ENCODE peak calls at places on chromosomes 2 and 18, in ten cellular contexts. X, E, F, K, V, N, S, J, Q and D are unnamed samples.

GRCh38 chr18:79951545-79952456 is at the start of gene SLC66A2:
- DNase-seq in X (peak), E (peak), F (peak), K (peak), V (peak), N (peak), S (no peak), J (peak), Q (peak), D (peak)

GRCh38 chr2:181790716-181791649 is 100.5 kb upstream of the ITPRID2 start:
- DNase-seq in X (no peak), E (no peak), F (no peak), K (no peak), V (no peak), N (no peak), S (peak), J (no peak), Q (no peak), D (no peak)

GRCh38 chr2:112622528-112622849 is 23.2 kb upstream of the SLC20A1 start:
- DNase-seq in X (peak), E (no peak), F (peak), K (no peak), V (no peak), N (no peak), S (no peak), J (no peak), Q (no peak), D (no peak)

GRCh38 chr2:75053484-75054112 is 95.2 kb downstream of the POLE4 start:
- DNase-seq in X (no peak), E (no peak), F (no peak), K (no peak), V (no peak), N (no peak), S (peak), J (no peak), Q (peak), D (no peak)

GRCh38 chr2:130304726-130305125 is 38.0 kb upstream of the IMP4 start:
- DNase-seq in X (no peak), E (no peak), F (no peak), K (no peak), V (no peak), N (no peak), S (no peak), J (no peak), Q (no peak), D (no peak)

GRCh38 chr2:230642966-230643365 is 69.7 kb upstream of the CAB39 start:
- DNase-seq in X (no peak), E (no peak), F (no peak), K (no peak), V (no peak), N (no peak), S (no peak), J (no peak), Q (no peak), D (no peak)

GRCh38 chr2:73009177-73009839 is 62.2 kb downstream of the SFXN5 start:
- DNase-seq in X (no peak), E (no peak), F (no peak), K (no peak), V (no peak), N (no peak), S (no peak), J (no peak), Q (no peak), D (no peak)

GRCh38 chr2:70498528-70498927 is 55.1 kb downstream of the TGFA start:
- DNase-seq in X (no peak), E (no peak), F (no peak), K (no peak), V (no peak), N (no peak), S (no peak), J (no peak), Q (no peak), D (no peak)

GRCh38 chr18:69956037-69956436 is 8.4 kb upstream of the CD226 start:
- DNase-seq in X (no peak), E (no peak), F (no peak), K (no peak), V (no peak), N (no peak), S (no peak), J (no peak), Q (no peak), D (no peak)

GRCh38 chr18:63185979-63186378 is 133.6 kb downstream of the BCL2 start:
- DNase-seq in X (no peak), E (no peak), F (no peak), K (no peak), V (no peak), N (no peak), S (no peak), J (no peak), Q (no peak), D (no peak)

GRCh38 chr2:51232026-51232425 is 200.1 kb upstream of the NRXN1 start:
- DNase-seq in X (no peak), E (no peak), F (no peak), K (no peak), V (no peak), N (no peak), S (no peak), J (no peak), Q (no peak), D (no peak)

GRCh38 chr2:187580462-187581124 is 26.4 kb upstream of the TFPI start:
- DNase-seq in X (no peak), E (no peak), F (no peak), K (no peak), V (no peak), N (no peak), S (no peak), J (no peak), Q (peak), D (no peak)

GRCh38 chr2:42971947-42972736 is 179.8 kb upstream of the HAAO start:
- DNase-seq in X (no peak), E (no peak), F (no peak), K (no peak), V (no peak), N (no peak), S (peak), J (no peak), Q (no peak), D (no peak)

GRCh38 chr18:61398961-61399632 is 65.9 kb downstream of the CDH20 start:
- DNase-seq in X (no peak), E (no peak), F (no peak), K (no peak), V (no peak), N (no peak), S (no peak), J (no peak), Q (no peak), D (no peak)

GRCh38 chr2:41949541-41950439 is 98.0 kb upstream of the PKDCC start:
- DNase-seq in X (no peak), E (no peak), F (no peak), K (no peak), V (no peak), N (no peak), S (no peak), J (no peak), Q (peak), D (no peak)

GRCh38 chr2:3665886-3666612 is 8.0 kb downstream of the ALLC start:
- DNase-seq in X (no peak), E (no peak), F (no peak), K (no peak), V (no peak), N (no peak), S (no peak), J (no peak), Q (no peak), D (no peak)

GRCh38 chr18:49492694-49493033 is 5.6 kb upstream of the C18orf32 start:
- DNase-seq in X (no peak), E (no peak), F (no peak), K (no peak), V (no peak), N (no peak), S (no peak), J (no peak), Q (no peak), D (no peak)

GRCh38 chr2:109270758-109271305 is 141.8 kb downstream of the SH3RF3 start:
- DNase-seq in X (peak), E (no peak), F (no peak), K (no peak), V (peak), N (no peak), S (no peak), J (peak), Q (no peak), D (no peak)

GRCh38 chr2:239429473-239430350 is 28.9 kb upstream of the HDAC4 start:
- DNase-seq in X (no peak), E (no peak), F (no peak), K (no peak), V (no peak), N (no peak), S (no peak), J (no peak), Q (no peak), D (no peak)

GRCh38 chr18:41618135-41618534 is 336.9 kb upstream of the PIK3C3 start:
- DNase-seq in X (no peak), E (no peak), F (no peak), K (no peak), V (no peak), N (no peak), S (no peak), J (no peak), Q (no peak), D (no peak)

GRCh38 chr18:58762781-58763171 is 91.5 kb downstream of the MALT1 start:
- DNase-seq in X (no peak), E (no peak), F (no peak), K (no peak), V (no peak), N (no peak), S (no peak), J (peak), Q (no peak), D (no peak)

GRCh38 chr2:220228310-220229006 is 601.0 kb downstream of the SLC4A3 start:
- DNase-seq in X (no peak), E (no peak), F (peak), K (no peak), V (no peak), N (no peak), S (no peak), J (no peak), Q (no peak), D (no peak)

GRCh38 chr18:67509711-67510110 is 6.8 kb downstream of the DSEL start:
- DNase-seq in X (no peak), E (no peak), F (no peak), K (no peak), V (no peak), N (no peak), S (no peak), J (no peak), Q (no peak), D (no peak)

GRCh38 chr2:218471982-218472381 is 53.1 kb downstream of the VIL1 start:
- DNase-seq in X (no peak), E (no peak), F (peak), K (no peak), V (no peak), N (no peak), S (no peak), J (no peak), Q (no peak), D (no peak)

GRCh38 chr2:170455617-170456426 is 259.3 kb upstream of the SP5 start:
- DNase-seq in X (no peak), E (no peak), F (no peak), K (no peak), V (no peak), N (no peak), S (no peak), J (no peak), Q (no peak), D (no peak)

GRCh38 chr2:181407171-181407570 is 50.0 kb upstream of the ITGA4 start:
- DNase-seq in X (no peak), E (no peak), F (peak), K (no peak), V (no peak), N (no peak), S (no peak), J (no peak), Q (no peak), D (no peak)

GRCh38 chr2:240996834-240997140 is 1.6 kb upstream of the SNED1 start:
- DNase-seq in X (no peak), E (no peak), F (no peak), K (no peak), V (peak), N (no peak), S (no peak), J (no peak), Q (no peak), D (no peak)

GRCh38 chr2:240996161-240996833 is 2.1 kb upstream of the SNED1 start:
- DNase-seq in X (peak), E (no peak), F (no peak), K (no peak), V (peak), N (no peak), S (no peak), J (no peak), Q (no peak), D (peak)

GRCh38 chr2:240993446-240994160 is 4.8 kb upstream of the SNED1 start:
- DNase-seq in X (no peak), E (no peak), F (no peak), K (no peak), V (peak), N (no peak), S (no peak), J (no peak), Q (no peak), D (no peak)

GRCh38 chr2:240994161-240994896 is 4.1 kb upstream of the SNED1 start:
- DNase-seq in X (no peak), E (no peak), F (peak), K (no peak), V (peak), N (no peak), S (no peak), J (no peak), Q (no peak), D (peak)

DNA sequence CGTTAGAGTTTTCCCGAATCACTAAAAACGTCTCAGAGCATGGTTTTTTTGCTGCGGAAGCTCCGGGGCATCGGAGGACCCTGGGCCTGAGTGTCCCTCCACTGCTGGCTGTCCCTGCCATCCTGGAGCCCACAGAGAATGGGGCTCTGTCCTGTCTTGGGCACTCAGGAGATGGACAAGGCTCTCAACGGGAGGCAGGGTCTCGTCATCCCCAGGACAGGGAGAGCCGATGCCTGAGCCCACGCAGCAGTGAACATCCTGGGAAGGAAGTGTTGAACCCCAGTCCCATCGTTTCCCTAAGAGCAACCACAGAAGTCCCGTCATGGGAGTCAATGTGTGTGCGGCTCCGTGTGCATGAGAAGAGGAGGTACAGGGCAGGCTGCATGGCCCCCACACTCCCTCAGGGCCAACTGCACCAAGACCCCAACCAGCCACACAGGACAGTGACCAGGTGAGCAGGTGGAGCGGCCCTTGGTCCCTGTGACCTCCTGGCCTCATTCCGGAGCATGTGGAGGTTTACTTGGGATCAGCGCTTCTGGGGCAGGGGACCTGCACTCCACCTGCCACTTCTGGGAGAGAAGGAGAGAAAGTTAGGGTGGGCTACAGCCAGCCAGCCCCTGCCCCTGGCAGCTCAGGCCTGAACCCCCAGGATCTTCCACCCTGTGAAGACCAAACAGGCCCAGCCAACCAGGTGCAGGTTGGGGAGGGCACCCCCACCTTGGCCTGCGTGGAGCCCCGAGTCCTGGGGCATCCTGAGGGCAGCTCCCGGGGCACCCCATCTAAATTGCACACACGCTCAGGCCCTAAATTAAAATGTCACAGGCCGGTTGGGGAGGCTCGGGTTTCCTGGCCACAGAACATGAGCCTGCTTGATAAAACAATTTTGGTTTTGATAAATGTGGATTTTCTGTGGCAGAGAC is 3.1 kb upstream of the SNED1 start:
- DNase-seq in X (no peak), E (no peak), F (no peak), K (peak), V (peak), N (no peak), S (no peak), J (no peak), Q (no peak), D (peak)
- TF ChIP-seq CTCF in X (no peak), E (no peak), F (no peak), K (no peak), V (no peak), N (no peak), S (no peak), J (no peak), Q (no peak), D (no peak)

GRCh38 chr2:102841107-102841840 is 79.4 kb downstream of the TMEM182 start:
- DNase-seq in X (peak), E (peak), F (peak), K (no peak), V (no peak), N (no peak), S (no peak), J (peak), Q (peak), D (peak)

GRCh38 chr2:102839668-102840388 is 78.0 kb downstream of the TMEM182 start:
- DNase-seq in X (no peak), E (no peak), F (peak), K (no peak), V (no peak), N (no peak), S (peak), J (no peak), Q (peak), D (no peak)

DNA sequence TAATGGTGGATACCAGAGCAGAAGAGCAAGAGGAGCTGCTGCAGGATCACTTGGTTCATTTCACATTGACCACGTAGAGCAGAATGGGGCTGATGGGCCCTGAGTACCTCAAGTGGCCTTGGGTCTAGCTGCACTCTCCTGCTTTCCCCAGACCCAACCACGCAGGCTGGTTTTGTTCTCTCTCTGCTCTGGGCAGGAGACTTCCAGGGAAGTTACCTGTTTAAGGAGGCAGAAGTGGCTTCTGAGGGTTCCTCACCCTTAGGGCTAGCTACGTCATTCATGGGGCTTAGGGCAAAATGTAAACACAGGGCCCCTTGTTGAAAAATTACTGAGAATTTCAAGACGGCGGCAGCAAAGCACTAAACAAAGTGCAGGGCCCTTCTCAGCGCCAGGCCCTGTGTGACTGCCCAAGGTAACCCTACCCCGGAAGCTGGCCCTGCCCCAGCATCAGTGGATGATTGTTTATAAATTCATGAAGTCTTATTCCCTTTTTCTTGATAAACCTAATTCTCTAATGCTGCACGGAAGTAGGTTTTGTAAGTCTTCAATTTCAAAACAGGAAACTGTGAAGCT is 75.9 kb downstream of the TMEM182 start:
- DNase-seq in X (no peak), E (no peak), F (no peak), K (no peak), V (no peak), N (no peak), S (no peak), J (peak), Q (no peak), D (no peak)
- H3K27ac ChIP-seq in X (no peak), E (no peak), F (no peak), K (peak), V (no peak), N (no peak), S (no peak), J (peak), Q (no peak), D (no peak)

GRCh38 chr18:11147962-11148654 is 1.3 kb downstream of the PIEZO2 start:
- DNase-seq in X (no peak), E (no peak), F (peak), K (no peak), V (no peak), N (no peak), S (no peak), J (no peak), Q (no peak), D (no peak)
- H3K4me3 ChIP-seq in X (peak), E (peak), F (no peak), K (peak), V (peak), N (peak), S (peak), J (peak), Q (peak), D (peak)

GRCh38 chr18:31687016-31687415 is 2.6 kb upstream of the B4GALT6 start:
- DNase-seq in X (no peak), E (no peak), F (no peak), K (no peak), V (no peak), N (no peak), S (no peak), J (no peak), Q (peak), D (no peak)

GRCh38 chr18:31683968-31684278 is 458 bp downstream of the B4GALT6 start:
- DNase-seq in X (no peak), E (no peak), F (no peak), K (no peak), V (no peak), N (no peak), S (no peak), J (no peak), Q (no peak), D (no peak)

GRCh38 chr18:31686572-31686971 is 2.2 kb upstream of the B4GALT6 start:
- DNase-seq in X (no peak), E (no peak), F (no peak), K (no peak), V (no peak), N (no peak), S (no peak), J (no peak), Q (no peak), D (no peak)

GRCh38 chr18:31684279-31685096 is at the start of gene B4GALT6:
- DNase-seq in X (no peak), E (peak), F (peak), K (no peak), V (peak), N (no peak), S (no peak), J (no peak), Q (peak), D (no peak)

GRCh38 chr18:31685097-31686082 is 1.0 kb upstream of the B4GALT6 start:
- DNase-seq in X (peak), E (peak), F (peak), K (no peak), V (peak), N (no peak), S (peak), J (peak), Q (peak), D (peak)
- TF ChIP-seq CTCF in X (no peak), E (peak), F (peak), K (no peak), V (peak), N (peak), S (peak), J (peak), Q (peak), D (peak)

DNA sequence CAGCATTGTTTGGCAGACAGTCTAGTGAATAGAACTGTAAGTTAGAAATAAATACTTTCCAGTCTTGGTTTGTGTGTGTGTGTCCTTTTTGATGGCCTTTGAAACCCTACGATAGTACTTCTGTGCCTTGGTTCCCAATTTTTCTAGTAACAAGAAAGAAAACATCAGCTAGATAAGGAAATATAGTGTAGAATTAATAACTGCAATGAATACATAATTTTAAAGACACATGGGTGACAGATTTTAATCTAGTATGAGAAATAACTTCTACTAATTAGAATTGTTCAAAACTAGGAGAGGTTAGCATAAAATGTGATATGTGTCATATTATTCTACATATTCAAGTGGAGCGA is 44.5 kb upstream of the NEMP2 start:
- DNase-seq in X (no peak), E (no peak), F (no peak), K (no peak), V (no peak), N (no peak), S (no peak), J (no peak), Q (no peak), D (no peak)
- H3K27ac ChIP-seq in X (peak), E (no peak), F (no peak), K (no peak), V (no peak), N (no peak), S (no peak), J (no peak), Q (no peak), D (peak)